ENCODE peak calls at places on chromosomes 11 and 22, in seven cellular contexts. A is heart left ventricle, X is transverse colon, R is H54, T is right lobe of liver, K is body of pancreas, H is lower leg skin. I is an unnamed sample.

GRCh38 chr11:14742849-14743248 is 99.2 kb downstream of the PDE3B start:
- DNase-seq in A (no peak), X (no peak), R (no peak), T (no peak), K (no peak), H (no peak), I (no peak)

GRCh38 chr11:118889796-118890195 is 6.1 kb downstream of the CXCR5 start:
- DNase-seq in A (peak; percentile 85), X (no peak), R (no peak), T (peak; percentile 81), K (peak; percentile 83), H (no peak), I (no peak)

GRCh38 chr11:112410325-112410724 is 149.7 kb upstream of the PLET1 start:
- DNase-seq in A (no peak), X (no peak), R (no peak), T (no peak), K (no peak), H (no peak), I (no peak)

GRCh38 chr11:16148301-16148787 is 208.0 kb downstream of the SOX6 start:
- DNase-seq in A (peak; percentile 26), X (no peak), R (no peak), T (no peak), K (no peak), H (no peak), I (no peak)

GRCh38 chr11:132158091-132158490 is 787.7 kb downstream of the NTM start:
- DNase-seq in A (no peak), X (no peak), R (peak; percentile 12), T (no peak), K (peak; percentile 3), H (no peak), I (peak; percentile 27)

GRCh38 chr11:61666684-61667297 is 13.4 kb upstream of the DAGLA start:
- DNase-seq in A (no peak), X (no peak), R (no peak), T (no peak), K (peak; percentile 93), H (no peak), I (no peak)

GRCh38 chr11:45651156-45651555 is 14.3 kb downstream of the CHST1 start:
- DNase-seq in A (no peak), X (no peak), R (no peak), T (no peak), K (no peak), H (no peak), I (no peak)

GRCh38 chr11:77191823-77192495 is 63.9 kb downstream of the MYO7A start:
- DNase-seq in A (no peak), X (peak; percentile 89), R (no peak), T (no peak), K (peak; percentile 90), H (no peak), I (peak; percentile 90)

GRCh38 chr22:40348025-40348658 is 1.8 kb downstream of the ADSL start:
- DNase-seq in A (peak; percentile 40), X (peak; percentile 63), R (peak; percentile 13), T (no peak), K (peak; percentile 61), H (peak; percentile 49), I (peak; percentile 58)

GRCh38 chr11:62680825-62681240 is 2.0 kb upstream of the UBXN1 start:
- DNase-seq in A (peak; percentile 40), X (peak; percentile 53), R (peak; percentile 78), T (peak; percentile 61), K (peak; percentile 76), H (peak; percentile 71), I (peak; percentile 47)

GRCh38 chr11:34680918-34681554 is 60.1 kb downstream of the EHF start:
- DNase-seq in A (no peak), X (no peak), R (peak; percentile 16), T (no peak), K (peak; percentile 10), H (no peak), I (no peak)

GRCh38 chr11:64697663-64698375 is 25.2 kb downstream of the NRXN2 start:
- DNase-seq in A (no peak), X (no peak), R (no peak), T (no peak), K (no peak), H (no peak), I (no peak)

GRCh38 chr11:19713221-19714092 is 820 bp downstream of the NAV2 start:
- DNase-seq in A (peak; percentile 30), X (no peak), R (no peak), T (no peak), K (no peak), H (no peak), I (no peak)

GRCh38 chr11:122758974-122759373 is 79.3 kb upstream of the CRTAM start:
- DNase-seq in A (no peak), X (no peak), R (no peak), T (no peak), K (no peak), H (no peak), I (no peak)

GRCh38 chr11:74773481-74773880 is 24.8 kb downstream of the RNF169 start:
- DNase-seq in A (no peak), X (no peak), R (no peak), T (no peak), K (no peak), H (no peak), I (no peak)

GRCh38 chr11:90476442-90477007 is 253.7 kb upstream of the CHORDC1 start:
- DNase-seq in A (peak; percentile 30), X (no peak), R (no peak), T (peak; percentile 47), K (peak; percentile 66), H (peak; percentile 15), I (peak; percentile 37)

GRCh38 chr11:15744693-15745092 is 611.7 kb downstream of the SOX6 start:
- DNase-seq in A (no peak), X (no peak), R (no peak), T (no peak), K (no peak), H (no peak), I (no peak)

GRCh38 chr11:72191961-72192381 is at the start of gene FOLR1:
- DNase-seq in A (no peak), X (no peak), R (no peak), T (no peak), K (no peak), H (no peak), I (no peak)

GRCh38 chr11:7457211-7457610 is 28.1 kb upstream of the OLFML1 start:
- DNase-seq in A (no peak), X (no peak), R (no peak), T (no peak), K (no peak), H (no peak), I (no peak)

GRCh38 chr11:77471520-77472234 is 2.2 kb downstream of the PAK1 start:
- DNase-seq in A (no peak), X (peak; percentile 67), R (no peak), T (no peak), K (peak; percentile 85), H (no peak), I (peak; percentile 72)

DNA sequence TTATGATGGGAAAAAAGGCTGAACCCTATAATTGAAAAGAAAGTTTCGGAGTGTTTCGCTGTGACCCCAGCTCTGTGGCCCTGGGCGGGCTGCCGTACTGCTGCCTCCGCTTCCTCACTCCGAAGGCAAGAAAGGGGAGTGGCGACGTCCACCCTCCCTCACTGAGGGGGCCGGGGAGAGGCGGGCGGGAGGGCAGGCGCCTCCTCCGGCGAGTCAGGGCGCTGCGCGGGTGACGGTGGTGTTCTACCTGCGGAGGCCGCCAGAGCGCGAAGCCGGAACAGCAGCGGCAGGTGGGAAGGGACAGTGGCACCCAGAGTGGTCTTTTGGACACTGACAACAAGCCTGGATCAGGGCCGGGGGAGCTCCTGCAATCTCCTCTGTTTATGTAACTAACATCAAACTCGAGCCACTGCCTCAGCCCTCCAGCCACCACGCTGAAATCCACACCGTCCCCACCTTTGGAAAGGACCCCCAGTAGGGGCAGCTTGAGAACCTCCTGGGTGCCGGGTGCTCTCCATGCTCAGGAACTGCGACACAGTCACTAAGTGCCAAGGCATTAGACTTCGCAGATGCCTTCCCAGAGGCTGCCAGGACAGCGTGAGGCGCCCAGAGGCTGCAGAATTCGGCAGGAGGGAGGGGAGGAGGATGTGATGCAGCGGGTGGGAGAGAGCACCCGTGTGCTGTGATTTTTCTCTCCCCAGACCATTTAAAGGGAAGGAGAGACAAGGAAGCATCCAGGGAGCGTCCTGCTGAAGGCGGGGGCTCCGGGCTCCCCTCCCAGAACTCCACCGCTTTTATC is 25.5 kb downstream of the BID start:
- DNase-seq in A (no peak), X (no peak), R (no peak), T (no peak), K (no peak), H (no peak), I (no peak)
- TF ChIP-seq POLR2A in A (no peak), X (no peak), R (no peak), T (no peak), K (no peak), H (no peak), I (no peak)

GRCh38 chr11:67436459-67437081 is 912 bp downstream of the PTPRCAP start:
- DNase-seq in A (no peak), X (peak; percentile 78), R (no peak), T (no peak), K (no peak), H (no peak), I (peak; percentile 44)
- TF ChIP-seq POLR2A in A (no peak), X (no peak), R (no peak), T (no peak), K (no peak), H (no peak), I (no peak)

GRCh38 chr11:2166091-2166851 is 5.3 kb upstream of the INS start:
- DNase-seq in A (no peak), X (no peak), R (no peak), T (peak; percentile 71), K (no peak), H (no peak), I (peak; percentile 46)
- TF ChIP-seq POLR2A in A (no peak), X (no peak), R (no peak), T (no peak), K (no peak), H (no peak), I (no peak)

DNA sequence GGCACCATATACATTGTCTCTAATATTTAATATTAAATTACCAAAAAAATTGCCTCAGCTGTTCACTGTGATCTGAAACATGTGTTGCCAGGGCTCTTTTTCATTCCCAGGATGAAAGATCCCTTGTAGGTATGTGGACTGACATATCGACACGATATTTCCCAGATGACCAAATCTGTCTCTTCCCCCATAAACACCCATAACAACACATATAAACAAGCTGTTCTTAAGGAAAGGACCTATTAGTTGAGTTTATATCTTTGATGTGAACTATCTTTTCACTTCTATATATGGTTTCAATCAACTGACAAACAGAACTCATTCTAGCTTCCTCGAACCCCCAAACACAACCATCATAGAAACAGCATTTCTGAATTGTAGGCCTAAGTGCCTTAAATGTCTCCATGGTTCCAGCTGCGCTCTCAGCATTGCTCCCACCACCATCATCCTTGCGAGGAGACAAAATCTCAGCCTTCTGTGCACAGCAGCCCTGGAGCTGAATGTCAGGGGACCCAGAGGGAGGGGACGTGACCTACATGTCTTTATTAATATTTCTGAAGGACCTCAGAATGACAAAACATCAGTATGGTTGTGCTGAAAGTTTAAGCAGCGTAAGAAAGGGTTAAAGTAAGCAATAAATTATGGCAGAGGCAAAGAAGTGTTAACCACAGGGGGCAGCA is 67.0 kb downstream of the ETS1 start:
- DNase-seq in A (no peak), X (no peak), R (no peak), T (no peak), K (no peak), H (no peak), I (no peak)
- TF ChIP-seq POLR2A in A (no peak), X (peak; percentile 14), R (no peak), T (no peak), K (no peak), H (no peak), I (no peak)